ENCODE peak calls at places on chromosomes 16 and 17, in eight cellular contexts. One of them, this sample, is unnamed.

GRCh38 chr17:32870027-32870670 is 6.8 kb downstream of the MYO1D start:
- DNase-seq in cardiac fibroblast: peak; percentile 36
- DNase-seq in AG04449: no peak
- DNase-seq in dermis microvascular lymphatic vessel endothelial cell: no peak
- DNase-seq in stimulated activated naive CD4-positive, alpha-beta T cell: no peak
- DNase-seq in effector memory CD4-positive, alpha-beta T cell: no peak
- DNase-seq in CD14-positive monocyte: no peak
- DNase-seq in NCI-H510A treated with DMSO at 0.1 percent for 48 hours: no peak
- DNase-seq in this sample: no peak

GRCh38 chr17:50381260-50381815 is 8.3 kb downstream of the EME1 start:
- DNase-seq in NCI-H510A treated with DMSO at 0.1 percent for 48 hours: no peak
- DNase-seq in AG04449: no peak
- DNase-seq in effector memory CD4-positive, alpha-beta T cell: no peak
- DNase-seq in dermis microvascular lymphatic vessel endothelial cell: no peak
- DNase-seq in cardiac fibroblast: no peak
- DNase-seq in stimulated activated naive CD4-positive, alpha-beta T cell: no peak
- DNase-seq in CD14-positive monocyte: no peak
- DNase-seq in this sample: no peak

GRCh38 chr17:36674278-36674650 is 72.9 kb downstream of the MRM1 start:
- DNase-seq in CD14-positive monocyte: no peak
- DNase-seq in AG04449: no peak
- DNase-seq in cardiac fibroblast: peak; percentile 8
- DNase-seq in dermis microvascular lymphatic vessel endothelial cell: no peak
- DNase-seq in stimulated activated naive CD4-positive, alpha-beta T cell: peak; percentile 29
- DNase-seq in effector memory CD4-positive, alpha-beta T cell: peak; percentile 27
- DNase-seq in NCI-H510A treated with DMSO at 0.1 percent for 48 hours: no peak
- DNase-seq in this sample: no peak

GRCh38 chr17:81535480-81536298 is 7.5 kb downstream of the FSCN2 start:
- DNase-seq in dermis microvascular lymphatic vessel endothelial cell: no peak
- DNase-seq in cardiac fibroblast: no peak
- DNase-seq in AG04449: no peak
- DNase-seq in NCI-H510A treated with DMSO at 0.1 percent for 48 hours: no peak
- DNase-seq in stimulated activated naive CD4-positive, alpha-beta T cell: no peak
- DNase-seq in effector memory CD4-positive, alpha-beta T cell: no peak
- DNase-seq in CD14-positive monocyte: no peak
- DNase-seq in this sample: no peak

GRCh38 chr16:67179421-67180080 is 4.2 kb downstream of the MATCAP1 start:
- DNase-seq in stimulated activated naive CD4-positive, alpha-beta T cell: no peak
- DNase-seq in cardiac fibroblast: no peak
- DNase-seq in effector memory CD4-positive, alpha-beta T cell: no peak
- DNase-seq in dermis microvascular lymphatic vessel endothelial cell: no peak
- DNase-seq in AG04449: no peak
- DNase-seq in CD14-positive monocyte: no peak
- DNase-seq in NCI-H510A treated with DMSO at 0.1 percent for 48 hours: no peak
- DNase-seq in this sample: no peak

GRCh38 chr17:28381141-28381825 is 9.8 kb downstream of the SARM1 start:
- DNase-seq in cardiac fibroblast: no peak
- DNase-seq in NCI-H510A treated with DMSO at 0.1 percent for 48 hours: no peak
- DNase-seq in CD14-positive monocyte: no peak
- DNase-seq in dermis microvascular lymphatic vessel endothelial cell: no peak
- DNase-seq in AG04449: no peak
- DNase-seq in effector memory CD4-positive, alpha-beta T cell: no peak
- DNase-seq in stimulated activated naive CD4-positive, alpha-beta T cell: no peak
- DNase-seq in this sample: no peak

GRCh38 chr17:42559076-42559475 is 2.9 kb upstream of the COASY start:
- DNase-seq in effector memory CD4-positive, alpha-beta T cell: no peak
- DNase-seq in stimulated activated naive CD4-positive, alpha-beta T cell: no peak
- DNase-seq in AG04449: no peak
- DNase-seq in cardiac fibroblast: no peak
- DNase-seq in dermis microvascular lymphatic vessel endothelial cell: no peak
- DNase-seq in NCI-H510A treated with DMSO at 0.1 percent for 48 hours: no peak
- DNase-seq in CD14-positive monocyte: no peak
- DNase-seq in this sample: no peak

GRCh38 chr17:1709971-1710806 is at the start of gene TLCD2:
- DNase-seq in AG04449: no peak
- DNase-seq in effector memory CD4-positive, alpha-beta T cell: no peak
- DNase-seq in CD14-positive monocyte: no peak
- DNase-seq in NCI-H510A treated with DMSO at 0.1 percent for 48 hours: peak; percentile 25
- DNase-seq in dermis microvascular lymphatic vessel endothelial cell: no peak
- DNase-seq in cardiac fibroblast: peak; percentile 68
- DNase-seq in stimulated activated naive CD4-positive, alpha-beta T cell: peak; percentile 14
- DNase-seq in this sample: no peak

GRCh38 chr17:1830288-1830687 is 483 bp downstream of the RPA1 start:
- DNase-seq in dermis microvascular lymphatic vessel endothelial cell: no peak
- DNase-seq in effector memory CD4-positive, alpha-beta T cell: no peak
- DNase-seq in CD14-positive monocyte: no peak
- DNase-seq in AG04449: no peak
- DNase-seq in NCI-H510A treated with DMSO at 0.1 percent for 48 hours: peak; percentile 9
- DNase-seq in stimulated activated naive CD4-positive, alpha-beta T cell: peak; percentile 41
- DNase-seq in cardiac fibroblast: peak; percentile 13
- DNase-seq in this sample: no peak

GRCh38 chr17:55567240-55568216 is 56.3 kb upstream of the SMIM36 start:
- DNase-seq in effector memory CD4-positive, alpha-beta T cell: no peak
- DNase-seq in CD14-positive monocyte: no peak
- DNase-seq in stimulated activated naive CD4-positive, alpha-beta T cell: no peak
- DNase-seq in AG04449: no peak
- DNase-seq in dermis microvascular lymphatic vessel endothelial cell: no peak
- DNase-seq in cardiac fibroblast: no peak
- DNase-seq in NCI-H510A treated with DMSO at 0.1 percent for 48 hours: peak; percentile 57
- DNase-seq in this sample: no peak

GRCh38 chr16:70689970-70690905 is 4.4 kb upstream of the MTSS2 start:
- DNase-seq in cardiac fibroblast: no peak
- DNase-seq in stimulated activated naive CD4-positive, alpha-beta T cell: no peak
- DNase-seq in CD14-positive monocyte: no peak
- DNase-seq in effector memory CD4-positive, alpha-beta T cell: no peak
- DNase-seq in dermis microvascular lymphatic vessel endothelial cell: no peak
- DNase-seq in NCI-H510A treated with DMSO at 0.1 percent for 48 hours: no peak
- DNase-seq in AG04449: no peak
- DNase-seq in this sample: no peak

GRCh38 chr16:24070851-24071250 is 185.3 kb upstream of the CACNG3 start:
- DNase-seq in cardiac fibroblast: peak; percentile 2
- DNase-seq in NCI-H510A treated with DMSO at 0.1 percent for 48 hours: no peak
- DNase-seq in dermis microvascular lymphatic vessel endothelial cell: peak; percentile 10
- DNase-seq in effector memory CD4-positive, alpha-beta T cell: no peak
- DNase-seq in CD14-positive monocyte: no peak
- DNase-seq in AG04449: no peak
- DNase-seq in stimulated activated naive CD4-positive, alpha-beta T cell: no peak
- DNase-seq in this sample: no peak

This sample was measured in AG04450.